ENCODE peak calls at places on chromosomes 2 and 18, in nine cellular contexts. J is ACHN, H is nucleus accumbens, F is fibroblast of mammary gland, Z is Daoy, R is AG08396, P is AG04450, D is A549, O is NCI-H1105. N is an unnamed sample.

GRCh38 chr2:174797792-174798276 is 33.6 kb upstream of the CHRNA1 start:
- DNase-seq in J (no peak), H (no peak), Z (no peak), O (no peak), F (peak; percentile 75), R (no peak), D (no peak), P (no peak), N (no peak)

GRCh38 chr2:232874677-232875223 is 4.7 kb downstream of the SNORC start:
- DNase-seq in P (no peak), O (no peak), J (no peak), F (no peak), H (no peak), D (no peak), R (no peak), Z (no peak), N (no peak)

GRCh38 chr2:10655074-10655840 is 34.5 kb downstream of the NOL10 start:
- DNase-seq in J (no peak), P (no peak), F (no peak), H (no peak), R (no peak), D (no peak), O (no peak), Z (no peak), N (no peak)

GRCh38 chr2:120976501-120977307 is 241.0 kb downstream of the GLI2 start:
- DNase-seq in R (no peak), H (no peak), D (no peak), J (no peak), P (no peak), F (no peak), O (no peak), Z (no peak), N (no peak)

GRCh38 chr2:232541961-232542714 is 2.6 kb downstream of the CHRNG start:
- DNase-seq in O (no peak), J (no peak), D (no peak), F (no peak), R (no peak), H (no peak), Z (no peak), P (no peak), N (no peak)

GRCh38 chr18:59229191-59229590 is 9.2 kb downstream of the GRP start:
- DNase-seq in R (no peak), O (no peak), H (no peak), J (no peak), Z (peak; percentile 21), P (no peak), F (no peak), D (no peak), N (no peak)

GRCh38 chr2:195561205-195562032 is 95.6 kb upstream of the SLC39A10 start:
- DNase-seq in J (no peak), O (no peak), R (peak; percentile 80), F (peak; percentile 83), D (peak; percentile 75), P (peak; percentile 94), Z (peak; percentile 58), H (no peak), N (peak; percentile 44)

GRCh38 chr2:183541766-183542165 is 417.5 kb downstream of the NUP35 start:
- DNase-seq in D (peak; percentile 10), Z (no peak), R (no peak), H (no peak), P (no peak), F (peak; percentile 76), O (no peak), J (peak; percentile 26), N (no peak)

GRCh38 chr2:237058423-237058822 is 27.3 kb upstream of the COPS8 start:
- DNase-seq in Z (no peak), J (no peak), H (no peak), R (no peak), F (no peak), D (no peak), O (no peak), P (no peak), N (no peak)

GRCh38 chr2:188042412-188042811 is 249.3 kb upstream of the GULP1 start:
- DNase-seq in F (peak; percentile 83), O (no peak), D (peak; percentile 11), H (no peak), R (peak; percentile 10), Z (peak; percentile 38), P (peak; percentile 21), J (peak; percentile 76), N (peak; percentile 67)

GRCh38 chr2:222410534-222410933 is 13.8 kb upstream of the SGPP2 start:
- DNase-seq in R (no peak), H (no peak), F (no peak), D (no peak), P (no peak), J (no peak), O (no peak), Z (peak; percentile 13), N (no peak)

GRCh38 chr2:43040084-43040854 is 186.1 kb downstream of the ZFP36L2 start:
- DNase-seq in D (peak; percentile 71), H (no peak), P (no peak), Z (no peak), O (no peak), R (no peak), J (no peak), F (no peak), N (no peak)

GRCh38 chr18:34661464-34662087 is 48.5 kb upstream of the DTNA start:
- DNase-seq in P (peak; percentile 7), J (peak; percentile 62), H (no peak), D (peak; percentile 29), F (peak; percentile 67), Z (peak; percentile 42), R (peak; percentile 57), O (peak; percentile 44), N (peak; percentile 38)

GRCh38 chr2:118112771-118113334 is 24.6 kb downstream of the INSIG2 start:
- DNase-seq in F (peak; percentile 73), J (peak; percentile 64), H (no peak), Z (peak; percentile 81), R (no peak), D (peak; percentile 71), O (no peak), P (no peak), N (peak; percentile 92)

GRCh38 chr2:44016282-44016681 is 20.5 kb upstream of the LRPPRC start:
- DNase-seq in P (peak; percentile 3), H (no peak), F (peak; percentile 56), Z (peak; percentile 66), D (peak; percentile 46), J (peak; percentile 64), O (no peak), R (peak; percentile 45), N (no peak)

GRCh38 chr2:65103013-65103720 is 26.7 kb downstream of the RAB1A start:
- DNase-seq in Z (no peak), O (peak; percentile 17), J (no peak), F (no peak), H (no peak), R (no peak), P (no peak), D (no peak), N (no peak)

GRCh38 chr2:33145459-33145858 is 198.7 kb downstream of the LTBP1 start:
- DNase-seq in O (no peak), Z (no peak), J (no peak), R (no peak), F (peak; percentile 91), P (no peak), D (no peak), H (no peak), N (no peak)

GRCh38 chr2:102736607-102737409 is 25.0 kb upstream of the TMEM182 start:
- DNase-seq in Z (peak; percentile 83), D (peak; percentile 68), P (no peak), R (peak; percentile 93), H (peak; percentile 20), J (peak; percentile 74), O (peak; percentile 48), F (peak; percentile 38), N (peak; percentile 43)

GRCh38 chr2:10141736-10142639 is 19.4 kb downstream of the RRM2 start:
- DNase-seq in R (no peak), O (no peak), Z (peak; percentile 56), F (no peak), P (no peak), J (peak; percentile 33), H (no peak), D (peak; percentile 58), N (no peak)

GRCh38 chr18:77316013-77316412 is 66.4 kb downstream of the GALR1 start:
- DNase-seq in F (no peak), P (no peak), J (no peak), Z (no peak), D (no peak), R (no peak), O (no peak), H (no peak), N (no peak)

GRCh38 chr2:55161295-55162210 is 70.5 kb downstream of the CLHC1 start:
- DNase-seq in O (no peak), H (no peak), P (no peak), D (no peak), R (no peak), F (no peak), Z (no peak), J (no peak), N (no peak)

GRCh38 chr2:28694364-28694763 is 57.3 kb upstream of the PPP1CB start:
- DNase-seq in D (no peak), O (no peak), P (no peak), F (no peak), R (no peak), J (no peak), Z (no peak), H (no peak), N (no peak)

GRCh38 chr2:86632672-86633071 is 9.0 kb upstream of the RNF103 start:
- DNase-seq in D (peak; percentile 71), R (no peak), O (no peak), F (no peak), Z (no peak), J (no peak), H (no peak), P (no peak), N (no peak)

N was measured in RCC 7860.